ENCODE peak calls at places on chromosome 5, in seven cellular contexts. One of them, this sample, is unnamed.

GRCh38 chr5:32190094-32190493 is 16.0 kb upstream of the GOLPH3 start:
- DNase-seq in breast epithelium: no peak
- DNase-seq in T1000: no peak
- DNase-seq in spleen: no peak
- DNase-seq in caudate nucleus: no peak
- DNase-seq in GM23248: peak
- DNase-seq in AG09309: peak
- DNase-seq in this sample: peak

GRCh38 chr5:135024956-135025729 is 8.9 kb downstream of the PITX1 start:
- DNase-seq in breast epithelium: no peak
- DNase-seq in T1000: no peak
- DNase-seq in spleen: peak
- DNase-seq in caudate nucleus: no peak
- DNase-seq in GM23248: no peak
- DNase-seq in AG09309: no peak
- DNase-seq in this sample: no peak

GRCh38 chr5:138502521-138502920 is 37.2 kb downstream of the EGR1 start:
- DNase-seq in breast epithelium: no peak
- DNase-seq in T1000: no peak
- DNase-seq in spleen: no peak
- DNase-seq in caudate nucleus: no peak
- DNase-seq in GM23248: no peak
- DNase-seq in AG09309: no peak
- DNase-seq in this sample: no peak

GRCh38 chr5:59138509-59138908 is 555.6 kb downstream of the RAB3C start:
- DNase-seq in breast epithelium: no peak
- DNase-seq in T1000: no peak
- DNase-seq in spleen: no peak
- DNase-seq in caudate nucleus: no peak
- DNase-seq in GM23248: no peak
- DNase-seq in AG09309: no peak
- DNase-seq in this sample: no peak

GRCh38 chr5:90479611-90480385 is 5.1 kb downstream of the POLR3G start:
- DNase-seq in breast epithelium: no peak
- DNase-seq in T1000: no peak
- DNase-seq in spleen: no peak
- DNase-seq in caudate nucleus: no peak
- DNase-seq in GM23248: peak
- DNase-seq in AG09309: no peak
- DNase-seq in this sample: no peak

GRCh38 chr5:6822556-6823343 is 109.5 kb downstream of the TENT4A start:
- DNase-seq in breast epithelium: no peak
- DNase-seq in T1000: no peak
- DNase-seq in spleen: no peak
- DNase-seq in caudate nucleus: no peak
- DNase-seq in GM23248: no peak
- DNase-seq in AG09309: no peak
- DNase-seq in this sample: no peak

GRCh38 chr5:143934821-143935220 is 122.9 kb downstream of the HMHB1 start:
- DNase-seq in breast epithelium: no peak
- DNase-seq in T1000: no peak
- DNase-seq in spleen: no peak
- DNase-seq in caudate nucleus: no peak
- DNase-seq in GM23248: no peak
- DNase-seq in AG09309: no peak
- DNase-seq in this sample: no peak

GRCh38 chr5:57199866-57200265 is 26.0 kb downstream of the GPBP1 start:
- DNase-seq in breast epithelium: no peak
- DNase-seq in T1000: no peak
- DNase-seq in spleen: no peak
- DNase-seq in caudate nucleus: no peak
- DNase-seq in GM23248: no peak
- DNase-seq in AG09309: no peak
- DNase-seq in this sample: no peak

GRCh38 chr5:110401881-110402280 is 324.6 kb downstream of the TMEM232 start:
- DNase-seq in breast epithelium: no peak
- DNase-seq in T1000: no peak
- DNase-seq in spleen: no peak
- DNase-seq in caudate nucleus: no peak
- DNase-seq in GM23248: peak
- DNase-seq in AG09309: no peak
- DNase-seq in this sample: no peak

GRCh38 chr5:154593091-154593490 is 115.1 kb upstream of the HAND1 start:
- DNase-seq in breast epithelium: no peak
- DNase-seq in T1000: no peak
- DNase-seq in spleen: no peak
- DNase-seq in caudate nucleus: no peak
- DNase-seq in GM23248: peak
- DNase-seq in AG09309: peak
- DNase-seq in this sample: no peak

GRCh38 chr5:106957336-106957735 is 713.4 kb downstream of the EFNA5 start:
- DNase-seq in breast epithelium: no peak
- DNase-seq in T1000: no peak
- DNase-seq in spleen: no peak
- DNase-seq in caudate nucleus: no peak
- DNase-seq in GM23248: no peak
- DNase-seq in AG09309: no peak
- DNase-seq in this sample: no peak

GRCh38 chr5:168328804-168329203 is 37.4 kb downstream of the WWC1 start:
- DNase-seq in breast epithelium: no peak
- DNase-seq in T1000: no peak
- DNase-seq in spleen: peak
- DNase-seq in caudate nucleus: no peak
- DNase-seq in GM23248: no peak
- DNase-seq in AG09309: no peak
- DNase-seq in this sample: no peak

GRCh38 chr5:76256116-76256889 is 146.8 kb upstream of the IQGAP2 start:
- DNase-seq in breast epithelium: no peak
- DNase-seq in T1000: no peak
- DNase-seq in spleen: no peak
- DNase-seq in caudate nucleus: no peak
- DNase-seq in GM23248: peak
- DNase-seq in AG09309: peak
- DNase-seq in this sample: peak

GRCh38 chr5:124349931-124350330 is 396.5 kb downstream of the ZNF608 start:
- DNase-seq in breast epithelium: no peak
- DNase-seq in T1000: no peak
- DNase-seq in spleen: no peak
- DNase-seq in caudate nucleus: no peak
- DNase-seq in GM23248: no peak
- DNase-seq in AG09309: no peak
- DNase-seq in this sample: no peak

GRCh38 chr5:158194561-158194961 is 335.6 kb upstream of the CLINT1 start:
- DNase-seq in breast epithelium: no peak
- DNase-seq in T1000: no peak
- DNase-seq in spleen: peak
- DNase-seq in caudate nucleus: no peak
- DNase-seq in GM23248: no peak
- DNase-seq in AG09309: no peak
- DNase-seq in this sample: no peak

GRCh38 chr5:907366-907765 is 14.7 kb downstream of the TRIP13 start:
- DNase-seq in breast epithelium: no peak
- DNase-seq in T1000: no peak
- DNase-seq in spleen: peak
- DNase-seq in caudate nucleus: no peak
- DNase-seq in GM23248: no peak
- DNase-seq in AG09309: no peak
- DNase-seq in this sample: no peak

GRCh38 chr5:132557425-132557805 is 638 bp downstream of the RAD50 start:
- DNase-seq in breast epithelium: no peak
- DNase-seq in T1000: no peak
- DNase-seq in spleen: peak
- DNase-seq in caudate nucleus: no peak
- DNase-seq in GM23248: peak
- DNase-seq in AG09309: no peak
- DNase-seq in this sample: peak

GRCh38 chr5:133353741-133354140 is 258.6 kb downstream of the FSTL4 start:
- DNase-seq in breast epithelium: no peak
- DNase-seq in T1000: no peak
- DNase-seq in spleen: no peak
- DNase-seq in caudate nucleus: no peak
- DNase-seq in GM23248: no peak
- DNase-seq in AG09309: no peak
- DNase-seq in this sample: no peak

GRCh38 chr5:60010328-60010727 is 116.8 kb upstream of the PDE4D start:
- DNase-seq in breast epithelium: no peak
- DNase-seq in T1000: no peak
- DNase-seq in spleen: no peak
- DNase-seq in caudate nucleus: no peak
- DNase-seq in GM23248: no peak
- DNase-seq in AG09309: no peak
- DNase-seq in this sample: no peak

GRCh38 chr5:155416765-155417164 is 403.2 kb downstream of the KIF4B start:
- DNase-seq in breast epithelium: no peak
- DNase-seq in T1000: no peak
- DNase-seq in spleen: no peak
- DNase-seq in caudate nucleus: no peak
- DNase-seq in GM23248: no peak
- DNase-seq in AG09309: no peak
- DNase-seq in this sample: no peak

GRCh38 chr5:115033861-115034260 is 135.8 kb downstream of the TRIM36 start:
- DNase-seq in breast epithelium: no peak
- DNase-seq in T1000: no peak
- DNase-seq in spleen: no peak
- DNase-seq in caudate nucleus: no peak
- DNase-seq in GM23248: peak
- DNase-seq in AG09309: no peak
- DNase-seq in this sample: no peak

GRCh38 chr5:67921004-67921601 is 294.5 kb upstream of the PIK3R1 start:
- DNase-seq in breast epithelium: no peak
- DNase-seq in T1000: no peak
- DNase-seq in spleen: no peak
- DNase-seq in caudate nucleus: no peak
- DNase-seq in GM23248: no peak
- DNase-seq in AG09309: no peak
- DNase-seq in this sample: peak

GRCh38 chr5:147688965-147689364 is 93.6 kb downstream of the JAKMIP2 start:
- DNase-seq in breast epithelium: no peak
- DNase-seq in T1000: no peak
- DNase-seq in spleen: no peak
- DNase-seq in caudate nucleus: peak
- DNase-seq in GM23248: peak
- DNase-seq in AG09309: no peak
- DNase-seq in this sample: peak

GRCh38 chr5:157143127-157143959 is 678 bp upstream of the MED7 start:
- DNase-seq in breast epithelium: no peak
- DNase-seq in T1000: no peak
- DNase-seq in spleen: peak
- DNase-seq in caudate nucleus: no peak
- DNase-seq in GM23248: peak
- DNase-seq in AG09309: no peak
- DNase-seq in this sample: peak

GRCh38 chr5:37774912-37775483 is 64.8 kb downstream of the GDNF start:
- DNase-seq in breast epithelium: no peak
- DNase-seq in T1000: no peak
- DNase-seq in spleen: no peak
- DNase-seq in caudate nucleus: no peak
- DNase-seq in GM23248: peak
- DNase-seq in AG09309: no peak
- DNase-seq in this sample: no peak

GRCh38 chr5:139676406-139676805 is 28.3 kb downstream of the CXXC5 start:
- DNase-seq in breast epithelium: no peak
- DNase-seq in T1000: no peak
- DNase-seq in spleen: no peak
- DNase-seq in caudate nucleus: no peak
- DNase-seq in GM23248: no peak
- DNase-seq in AG09309: no peak
- DNase-seq in this sample: no peak

GRCh38 chr5:149235841-149236240 is 35.8 kb upstream of the AFAP1L1 start:
- DNase-seq in breast epithelium: no peak
- DNase-seq in T1000: no peak
- DNase-seq in spleen: no peak
- DNase-seq in caudate nucleus: no peak
- DNase-seq in GM23248: no peak
- DNase-seq in AG09309: no peak
- DNase-seq in this sample: no peak

GRCh38 chr5:147046226-147046625 is 167.7 kb upstream of the PPP2R2B start:
- DNase-seq in breast epithelium: no peak
- DNase-seq in T1000: no peak
- DNase-seq in spleen: no peak
- DNase-seq in caudate nucleus: no peak
- DNase-seq in GM23248: no peak
- DNase-seq in AG09309: no peak
- DNase-seq in this sample: no peak

GRCh38 chr5:1914471-1914870 is 31.7 kb upstream of the IRX4 start:
- DNase-seq in breast epithelium: peak
- DNase-seq in T1000: no peak
- DNase-seq in spleen: peak
- DNase-seq in caudate nucleus: no peak
- DNase-seq in GM23248: no peak
- DNase-seq in AG09309: no peak
- DNase-seq in this sample: peak